ENCODE peak calls at places on chromosomes 5 and 9, in eight cellular contexts. G, F, R, I, K, V, Q and N are unnamed samples.

GRCh38 chr5:139271201-139272027 is 22.1 kb upstream of the MATR3 start:
- DNase-seq in V (no peak), I (no peak), Q (no peak), K (no peak), F (peak; percentile 60), G (no peak), R (no peak), N (no peak)

GRCh38 chr9:73137914-73138313 is 13.8 kb upstream of the ANXA1 start:
- DNase-seq in G (no peak), I (no peak), K (no peak), Q (no peak), F (no peak), R (no peak), V (no peak), N (no peak)

GRCh38 chr5:121937762-121938161 is 24.0 kb upstream of the SRFBP1 start:
- DNase-seq in R (no peak), K (no peak), V (no peak), F (no peak), G (no peak), I (no peak), Q (no peak), N (no peak)

GRCh38 chr5:113922343-113922742 is 408.8 kb downstream of the YTHDC2 start:
- DNase-seq in Q (no peak), V (no peak), G (no peak), I (no peak), R (no peak), F (no peak), K (no peak), N (no peak)

GRCh38 chr9:133702798-133703570 is 35.2 kb downstream of the SARDH start:
- DNase-seq in Q (peak; percentile 67), K (no peak), F (no peak), R (peak; percentile 40), V (no peak), G (peak; percentile 24), I (no peak), N (peak; percentile 26)

GRCh38 chr9:125631391-125632085 is 75.5 kb downstream of the MAPKAP1 start:
- DNase-seq in Q (peak; percentile 39), I (no peak), K (peak; percentile 26), V (no peak), F (peak; percentile 48), G (no peak), R (no peak), N (no peak)

GRCh38 chr5:14266171-14266570 is 123.0 kb downstream of the TRIO start:
- DNase-seq in R (no peak), V (no peak), I (no peak), K (no peak), Q (no peak), F (no peak), G (no peak), N (no peak)

GRCh38 chr5:36240779-36241635 is 718 bp downstream of the NADK2 start:
- DNase-seq in F (peak; percentile 50), G (peak; percentile 71), R (peak; percentile 74), I (peak; percentile 64), K (peak; percentile 60), V (peak; percentile 3), Q (peak; percentile 68), N (peak; percentile 86)

DNA sequence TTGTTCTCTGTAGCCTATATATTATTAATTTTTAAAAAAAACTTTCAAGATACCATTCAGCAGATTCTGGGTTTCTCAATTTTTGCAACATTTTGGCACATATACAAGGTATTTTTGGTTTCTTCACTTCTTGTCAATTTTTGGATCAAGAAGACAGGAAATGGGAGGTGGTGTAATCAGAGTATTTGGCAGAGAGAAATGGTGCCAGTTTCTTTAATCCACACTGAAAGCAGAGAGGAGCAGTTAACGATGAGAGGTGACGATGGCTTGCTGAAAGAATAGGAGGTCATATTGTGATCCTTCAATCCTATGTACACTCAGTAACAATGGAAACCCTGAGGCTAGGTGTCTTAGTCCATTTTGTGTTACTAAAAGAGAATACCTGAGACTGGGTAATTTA is 16.4 kb downstream of the NNT start:
- DNase-seq in V (no peak), R (no peak), K (no peak), Q (no peak), F (no peak), I (no peak), G (no peak), N (no peak)
- H3K27ac ChIP-seq in V (no peak overlapping the region), R (peak overlapping the region; percentile 54), K (no peak overlapping the region), Q (no peak overlapping the region), F (no peak overlapping the region), I (no peak overlapping the region), G (no peak overlapping the region), N (peak overlapping the region; percentile 34)

DNA sequence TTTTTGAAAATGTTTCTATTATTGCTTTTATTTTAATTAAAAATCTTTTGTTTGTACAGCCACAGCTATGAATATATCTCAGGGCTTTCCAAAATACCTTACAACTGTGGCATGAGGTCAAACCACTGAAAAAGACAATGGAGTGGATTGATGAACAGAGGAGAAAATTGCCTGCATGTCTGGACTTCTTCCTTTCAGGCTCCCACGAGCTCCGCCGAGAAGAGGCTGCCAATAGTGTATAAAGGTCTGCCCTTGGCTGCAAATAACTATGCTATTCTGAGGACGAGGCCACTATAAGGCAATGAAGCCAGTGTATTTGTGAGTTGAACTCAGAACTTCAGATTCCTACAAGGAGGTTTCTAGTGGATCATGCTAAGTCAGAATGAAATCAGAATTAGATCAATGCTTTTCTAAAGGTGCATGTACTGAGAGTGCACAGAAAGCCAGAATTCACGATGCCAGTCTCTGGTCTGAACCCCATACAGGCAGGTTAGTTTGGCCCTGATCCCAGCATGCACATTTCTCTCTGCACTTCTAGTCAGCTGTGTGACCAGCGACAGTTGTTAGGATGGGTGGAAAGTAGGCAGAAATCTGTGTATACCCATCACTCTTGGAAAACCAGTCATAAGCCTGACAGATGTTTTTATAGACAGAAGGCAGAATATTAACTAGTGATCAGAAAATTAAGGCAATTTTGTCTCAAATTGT is 42.7 kb upstream of the PLPP1 start:
- DNase-seq in K (peak; percentile 32), V (no peak), G (no peak), F (no peak), I (no peak), R (peak; percentile 64), Q (no peak), N (no peak)
- H3K27ac ChIP-seq in K (no peak overlapping the region), V (no peak overlapping the region), G (no peak overlapping the region), F (no peak overlapping the region), I (no peak overlapping the region), R (peak overlapping the region; percentile 50), Q (no peak overlapping the region), N (peak overlapping the region; percentile 37)

GRCh38 chr5:1523793-1524480 is at the start of gene LPCAT1:
- DNase-seq in G (peak; percentile 82), F (peak; percentile 39), Q (peak; percentile 83), K (peak; percentile 87), V (peak; percentile 65), I (peak; percentile 79), R (peak; percentile 89), N (peak; percentile 95)

GRCh38 chr5:1523480-1523792 is 324 bp downstream of the LPCAT1 start:
- DNase-seq in K (no peak), F (no peak), R (no peak), I (no peak), Q (peak; percentile 66), G (no peak), V (no peak), N (peak; percentile 85)

GRCh38 chr5:1521054-1521453 is 2.7 kb downstream of the LPCAT1 start:
- DNase-seq in R (no peak), V (no peak), G (no peak), F (no peak), I (peak; percentile 14), Q (no peak), K (no peak), N (no peak)

GRCh38 chr5:1522601-1523479 is 920 bp downstream of the LPCAT1 start:
- DNase-seq in R (peak; percentile 57), I (peak; percentile 38), F (no peak), Q (peak; percentile 35), K (no peak), V (no peak), G (no peak), N (peak; percentile 36)

GRCh38 chr5:1521671-1522600 is 1.8 kb downstream of the LPCAT1 start:
- DNase-seq in F (peak; percentile 81), V (no peak), Q (no peak), R (peak; percentile 39), G (no peak), I (peak; percentile 21), K (peak; percentile 54), N (peak; percentile 56)
- H3K27ac ChIP-seq in F (peak overlapping the region; percentile 62), V (no peak overlapping the region), Q (no peak overlapping the region), R (no peak overlapping the region), G (no peak overlapping the region), I (no peak overlapping the region), K (peak overlapping the region; percentile 78), N (peak overlapping the region; percentile 81)

DNA sequence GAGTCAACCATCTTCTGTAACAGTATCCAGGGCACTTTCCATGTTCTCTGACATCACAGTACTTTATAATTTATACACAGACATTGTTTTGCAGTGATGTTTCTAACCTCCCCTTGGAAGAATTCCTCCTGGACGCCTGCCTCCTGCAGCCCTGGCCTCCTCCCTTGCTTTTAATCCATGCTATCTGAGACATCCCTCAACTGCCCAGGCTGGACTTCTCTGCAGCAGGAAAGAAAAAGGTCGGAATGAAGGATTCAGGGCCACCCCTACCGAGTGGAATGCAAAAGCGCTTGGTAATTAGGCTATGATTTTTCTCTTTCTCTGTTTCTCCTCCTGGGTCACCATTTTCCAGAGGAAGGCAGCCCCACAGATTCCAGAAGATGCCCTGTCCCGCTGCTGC is 47.0 kb upstream of the SHC3 start:
- DNase-seq in Q (no peak), R (no peak), K (no peak), G (no peak), F (no peak), I (no peak), V (no peak), N (no peak)
- H3K27ac ChIP-seq in Q (no peak overlapping the region), R (no peak overlapping the region), K (no peak overlapping the region), G (no peak overlapping the region), F (no peak overlapping the region), I (no peak overlapping the region), V (no peak overlapping the region), N (no peak overlapping the region)

GRCh38 chr9:116549061-116549664 is 137.9 kb upstream of the TRIM32 start:
- DNase-seq in R (peak; percentile 92), I (peak; percentile 51), G (no peak), K (peak; percentile 99), F (peak; percentile 92), Q (no peak), V (no peak), N (peak; percentile 79)

GRCh38 chr9:116549786-116550660 is 137.1 kb upstream of the TRIM32 start:
- DNase-seq in G (no peak), R (no peak), F (no peak), Q (no peak), I (no peak), K (no peak), V (no peak), N (no peak)

GRCh38 chr9:116546711-116547581 is 140.2 kb upstream of the TRIM32 start:
- DNase-seq in G (no peak), F (peak; percentile 25), K (peak; percentile 36), R (no peak), V (no peak), Q (no peak), I (no peak), N (no peak)

GRCh38 chr9:116547729-116548426 is 139.2 kb upstream of the TRIM32 start:
- DNase-seq in F (no peak), G (no peak), Q (no peak), V (no peak), I (no peak), K (no peak), R (no peak), N (no peak)

GRCh38 chr9:116550728-116551436 is 136.2 kb upstream of the TRIM32 start:
- DNase-seq in G (no peak), I (no peak), V (no peak), K (peak; percentile 54), Q (no peak), F (peak; percentile 22), R (no peak), N (no peak)
- H3K27ac ChIP-seq in G (no peak overlapping the region), I (no peak overlapping the region), V (no peak overlapping the region), K (peak overlapping the region; percentile 75), Q (no peak overlapping the region), F (peak overlapping the region; percentile 41), R (peak overlapping the region; percentile 12), N (no peak overlapping the region)